ENCODE peak calls at places on chromosomes 4 and X, in nine cellular contexts. S is GM20000; K is dorsolateral prefrontal cortex; Y is fibroblast of mammary gland; O is head of caudate nucleus; X is mammary epithelial cell; U is amniotic stem cell; G is activated CD8-positive, alpha-beta memory T cell treated with anti-CD3 and anti-CD28 coated beads, Interleukin-2, amount 50 U/mL, for 48 hours; Z is DMS79 treated with DMSO at 0.1 percent for 48 hours. I is an unnamed sample.

GRCh38 chr4:40247350-40247749 is 50.5 kb downstream of the RHOH start:
- DNase-seq in K (no peak), G (peak), O (no peak), Y (no peak), S (no peak), X (no peak), U (no peak), Z (no peak), I (peak)

GRCh38 chrX:44978976-44979375 is 106.0 kb downstream of the KDM6A start:
- DNase-seq in Z (no peak), K (no peak), O (no peak), X (no peak), U (no peak), S (no peak), Y (no peak), G (no peak), I (no peak)

GRCh38 chr4:153520227-153520626 is 54.1 kb downstream of the TMEM131L start:
- DNase-seq in Y (no peak), S (no peak), X (no peak), Z (no peak), O (no peak), G (no peak), K (no peak), U (no peak), I (no peak)

GRCh38 chr4:65791111-65791806 is 121.0 kb upstream of the EPHA5 start:
- DNase-seq in K (no peak), X (no peak), S (no peak), U (no peak), Y (peak), G (no peak), Z (no peak), O (no peak), I (no peak)

GRCh38 chrX:25112156-25112555 is 96.4 kb upstream of the ARX start:
- DNase-seq in G (no peak), Y (no peak), U (no peak), Z (no peak), K (no peak), S (no peak), O (no peak), X (no peak), I (no peak)

GRCh38 chr4:187666634-187667033 is 328.9 kb upstream of the ZFP42 start:
- DNase-seq in G (no peak), Z (no peak), Y (peak), S (no peak), O (no peak), U (no peak), K (no peak), X (no peak), I (no peak)

GRCh38 chr4:179607003-179607402 is 2164.8 kb upstream of the AGA start:
- DNase-seq in G (no peak), K (no peak), U (no peak), Y (no peak), Z (no peak), O (no peak), S (no peak), X (no peak), I (no peak)

GRCh38 chrX:106168107-106168506 is at the start of gene PWWP3B:
- DNase-seq in O (no peak), Z (no peak), G (no peak), Y (peak), X (peak), U (no peak), S (no peak), K (peak), I (no peak)

GRCh38 chrX:46838974-46839480 is 2.2 kb downstream of the RP2 start:
- DNase-seq in K (no peak), G (no peak), X (no peak), Y (no peak), U (no peak), S (no peak), Z (no peak), O (no peak), I (no peak)

GRCh38 chrX:82816572-82816971 is 691.5 kb upstream of the POU3F4 start:
- DNase-seq in Z (no peak), U (no peak), Y (peak), X (peak), S (no peak), K (no peak), O (no peak), G (no peak), I (no peak)

GRCh38 chr4:28557755-28558154 is 1697.1 kb downstream of the STIM2 start:
- DNase-seq in U (peak), K (no peak), X (peak), O (no peak), G (no peak), Z (no peak), S (no peak), Y (peak), I (no peak)

GRCh38 chrX:133229361-133229760 is 11.2 kb upstream of the TFDP3 start:
- DNase-seq in O (no peak), Y (peak), S (no peak), G (no peak), K (no peak), X (peak), Z (no peak), U (no peak), I (no peak)

GRCh38 chr4:40059362-40059761 is 2.7 kb downstream of the N4BP2 start:
- DNase-seq in U (no peak), S (no peak), G (no peak), Z (no peak), Y (no peak), K (no peak), O (no peak), X (no peak), I (no peak)

GRCh38 chr4:138561276-138561880 is 319.2 kb upstream of the SLC7A11 start:
- DNase-seq in X (no peak), G (no peak), Z (no peak), O (no peak), Y (no peak), K (no peak), U (no peak), S (no peak), I (no peak)

GRCh38 chrX:17736856-17737706 is at the start of gene SCML1:
- DNase-seq in Y (peak), S (peak), X (peak), G (peak), K (peak), O (peak), U (peak), Z (peak), I (no peak)

GRCh38 chr4:61532324-61532723 is 332.2 kb downstream of the ADGRL3 start:
- DNase-seq in Z (no peak), S (no peak), K (no peak), G (no peak), Y (no peak), U (no peak), X (peak), O (no peak), I (no peak)

GRCh38 chr4:141020801-141021261 is 112.4 kb downstream of the RNF150 start:
- DNase-seq in G (no peak), Y (peak), U (no peak), X (no peak), S (no peak), Z (no peak), O (no peak), K (no peak), I (no peak)

GRCh38 chrX:129939986-129940385 is 34.0 kb downstream of the UTP14A start:
- DNase-seq in S (no peak), X (no peak), Y (no peak), U (no peak), K (no peak), G (no peak), Z (peak), O (no peak), I (no peak)

GRCh38 chr4:150990993-150991392 is 24.1 kb downstream of the LRBA start:
- DNase-seq in O (no peak), G (no peak), U (no peak), K (no peak), Z (no peak), X (no peak), Y (no peak), S (no peak), I (no peak)

GRCh38 chr4:188822698-188823097 is 683.5 kb downstream of the TRIML1 start:
- DNase-seq in U (no peak), O (no peak), X (peak), Y (no peak), K (no peak), G (no peak), Z (no peak), S (no peak), I (no peak)

GRCh38 chr4:47741200-47741599 is 96.7 kb downstream of the CORIN start:
- DNase-seq in G (no peak), K (no peak), U (no peak), X (peak), S (no peak), Y (peak), O (no peak), Z (no peak), I (no peak)

GRCh38 chr4:54384563-54384962 is 155.5 kb downstream of the PDGFRA start:
- DNase-seq in Z (peak), K (peak), S (no peak), X (peak), G (no peak), Y (peak), O (peak), U (no peak), I (peak)

GRCh38 chrX:42096262-42096939 is 173.0 kb upstream of the CASK start:
- DNase-seq in K (no peak), U (peak), Y (peak), G (no peak), X (peak), Z (no peak), S (no peak), O (no peak), I (no peak)

GRCh38 chr4:94409375-94409679 is 42.4 kb upstream of the PDLIM5 start:
- DNase-seq in Y (no peak), G (no peak), Z (no peak), S (no peak), K (no peak), U (no peak), X (no peak), O (no peak), I (no peak)

GRCh38 chr4:114028071-114028470 is 48.6 kb upstream of the ARSJ start:
- DNase-seq in O (no peak), U (no peak), Z (peak), S (no peak), K (no peak), Y (peak), G (no peak), X (peak), I (no peak)

GRCh38 chr4:8538703-8539567 is 41.3 kb upstream of the GPR78 start:
- DNase-seq in Y (peak), O (no peak), U (no peak), S (no peak), K (no peak), Z (no peak), G (no peak), X (peak), I (no peak)

GRCh38 chrX:154457491-154458115 is 478 bp upstream of the PLXNA3 start:
- DNase-seq in X (peak), O (no peak), U (no peak), Y (no peak), Z (peak), K (no peak), S (peak), G (no peak), I (peak)

GRCh38 chr4:186158021-186158859 is 33.1 kb upstream of the CYP4V2 start:
- DNase-seq in K (no peak), Y (no peak), G (no peak), Z (no peak), S (no peak), X (no peak), O (no peak), U (no peak), I (no peak)

GRCh38 chrX:3518870-3519269 is 172.4 kb upstream of the MXRA5 start:
- DNase-seq in Y (peak), X (peak), O (no peak), Z (no peak), K (no peak), U (peak), G (no peak), S (no peak), I (no peak)

GRCh38 chrX:130994671-130995070 is 63.5 kb upstream of the ARHGAP36 start:
- DNase-seq in X (no peak), S (peak), Z (no peak), Y (peak), U (no peak), K (no peak), G (peak), O (no peak), I (peak)

GRCh38 chrX:121308276-121308805 is 260.9 kb downstream of the GLUD2 start:
- DNase-seq in Z (no peak), K (peak), X (peak), G (peak), Y (peak), U (no peak), S (peak), O (no peak), I (peak)

GRCh38 chr4:169152899-169153298 is 117.9 kb downstream of the SH3RF1 start:
- DNase-seq in G (no peak), Z (no peak), X (no peak), Y (no peak), S (no peak), U (no peak), K (no peak), O (no peak), I (no peak)

GRCh38 chr4:176198316-176198903 is 3.0 kb upstream of the SPATA4 start:
- DNase-seq in O (no peak), K (no peak), U (no peak), G (no peak), X (no peak), Z (peak), S (no peak), Y (no peak), I (no peak)

GRCh38 chr4:98661356-98662054 is 3.1 kb upstream of the TSPAN5 start:
- DNase-seq in U (no peak), G (no peak), X (peak), O (no peak), S (no peak), Z (no peak), K (no peak), Y (no peak), I (no peak)

GRCh38 chr4:164440196-164440595 is 313.7 kb upstream of the SMIM31 start:
- DNase-seq in O (no peak), X (peak), Z (no peak), G (no peak), Y (peak), U (no peak), K (no peak), S (no peak), I (no peak)

GRCh38 chr4:16120720-16121119 is 36.9 kb upstream of the PROM1 start:
- DNase-seq in Z (no peak), U (no peak), G (no peak), O (no peak), X (no peak), Y (peak), S (peak), K (no peak), I (peak)

GRCh38 chr4:8252301-8253173 is 17.0 kb upstream of the HTRA3 start:
- DNase-seq in O (no peak), X (no peak), S (no peak), Y (no peak), G (no peak), Z (no peak), K (no peak), U (no peak), I (no peak)

I was measured in DND-41.